ENCODE peak calls at places on chromosome 14, in ten cellular contexts. F, Q, N, R, S, D, E, T, B and H are unnamed samples.

GRCh38 chr14:54512393-54512792 is 2.7 kb downstream of the CGRRF1 start:
- DNase-seq in N (no peak), D (no peak), E (no peak), F (no peak), Q (peak; percentile 7), R (no peak), T (no peak), B (no peak), S (no peak), H (no peak)

GRCh38 chr14:70005281-70005805 is 126.1 kb downstream of the SMOC1 start:
- DNase-seq in E (no peak), Q (no peak), F (no peak), B (no peak), N (peak; percentile 51), D (no peak), S (no peak), T (no peak), R (no peak), H (no peak)

GRCh38 chr14:83632375-83632774 is 1897.6 kb upstream of the FLRT2 start:
- DNase-seq in Q (no peak), D (no peak), T (no peak), S (no peak), N (no peak), F (no peak), E (no peak), B (no peak), R (no peak), H (no peak)

GRCh38 chr14:101357559-101358319 is 203.6 kb upstream of the DIO3 start:
- DNase-seq in R (no peak), Q (no peak), T (no peak), N (no peak), F (no peak), B (no peak), E (no peak), D (peak; percentile 6), S (no peak), H (no peak)

GRCh38 chr14:96459851-96460250 is 42.3 kb upstream of the PAPOLA start:
- DNase-seq in D (no peak), B (no peak), N (no peak), Q (no peak), S (no peak), R (no peak), T (no peak), F (no peak), E (no peak), H (no peak)

GRCh38 chr14:33280646-33281045 is 342.0 kb downstream of the NPAS3 start:
- DNase-seq in F (no peak), Q (no peak), S (no peak), D (no peak), N (no peak), E (no peak), R (no peak), B (no peak), T (no peak), H (no peak)

GRCh38 chr14:90443161-90444076 is 46.6 kb downstream of the CALM1 start:
- DNase-seq in B (peak; percentile 45), R (no peak), F (no peak), Q (no peak), S (no peak), D (no peak), T (no peak), N (no peak), E (no peak), H (no peak)

GRCh38 chr14:88551936-88552565 is 2.8 kb downstream of the PTPN21 start:
- DNase-seq in S (no peak), R (peak; percentile 52), Q (peak; percentile 41), B (no peak), T (no peak), F (no peak), D (no peak), N (no peak), E (peak; percentile 61), H (peak; percentile 24)

GRCh38 chr14:68976160-68977067 is 2.7 kb downstream of the ACTN1 start:
- DNase-seq in B (peak; percentile 21), E (no peak), S (no peak), Q (peak; percentile 35), F (no peak), N (no peak), T (no peak), R (no peak), D (peak; percentile 64), H (no peak)

GRCh38 chr14:44149597-44149996 is 357.5 kb downstream of the FSCB start:
- DNase-seq in B (no peak), F (peak; percentile 43), T (no peak), R (peak; percentile 75), N (no peak), S (no peak), Q (no peak), E (no peak), D (no peak), H (no peak)
- TF ChIP-seq POLR2AphosphoS5 in B (no peak), F (no peak), T (no peak), R (no peak), N (no peak), S (no peak), Q (no peak), E (no peak), D (no peak), H (no peak)

DNA sequence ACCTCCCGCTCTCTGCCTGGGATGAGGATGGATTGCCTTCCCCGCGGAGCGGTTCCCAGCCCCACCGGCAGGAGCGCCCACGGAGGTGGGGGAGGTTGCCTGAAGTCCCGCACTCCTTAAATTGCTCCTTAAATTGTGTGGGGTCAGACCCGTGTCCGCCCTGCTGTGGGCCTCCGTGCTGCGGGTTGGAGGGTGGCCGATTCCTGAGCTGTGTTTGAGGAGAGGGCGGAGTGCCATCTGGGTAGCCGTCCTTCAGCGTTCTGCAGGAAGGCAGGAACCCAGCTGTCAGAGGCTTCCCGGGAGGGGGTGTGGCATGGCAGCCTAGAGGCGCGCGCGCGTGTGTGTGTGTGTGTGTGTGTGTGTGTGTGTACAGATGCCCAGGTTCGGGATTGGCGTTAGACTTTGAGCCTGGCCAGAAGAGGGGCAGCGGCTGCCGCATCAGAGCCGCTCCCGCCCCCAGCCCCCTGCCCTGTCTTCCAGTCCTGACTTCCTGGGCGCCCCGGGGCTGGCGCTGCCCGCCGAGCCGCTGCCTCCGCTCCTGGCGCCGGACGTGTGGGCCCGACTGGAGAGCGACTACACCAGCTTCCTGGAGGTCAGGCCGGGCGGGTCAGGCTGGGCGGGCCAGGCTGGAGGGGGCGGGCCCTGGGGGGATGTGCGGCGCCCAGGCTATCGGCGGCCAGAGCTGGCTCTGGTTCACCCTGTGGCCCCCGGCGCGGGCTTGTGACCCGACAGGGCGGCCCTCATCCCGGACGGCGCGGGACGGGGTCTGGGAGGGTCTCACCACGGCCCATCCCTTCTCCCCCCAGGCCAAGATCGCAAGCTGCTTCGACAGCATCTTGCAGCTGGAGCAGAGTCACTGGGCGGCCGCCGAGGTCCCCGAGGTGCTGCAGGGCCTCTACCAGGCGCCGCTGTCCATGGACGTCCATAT is 9.2 kb downstream of the EXOC3L4 start:
- DNase-seq in B (no peak), Q (no peak), D (no peak), N (peak; percentile 87), E (peak; percentile 92), S (no peak), T (no peak), R (peak; percentile 76), F (no peak), H (peak; percentile 61)
- TF ChIP-seq CTCF in B (no peak), Q (no peak), D (peak; percentile 24), N (no peak), E (no peak), S (no peak), T (no peak), R (no peak), F (no peak), H (no peak)

DNA sequence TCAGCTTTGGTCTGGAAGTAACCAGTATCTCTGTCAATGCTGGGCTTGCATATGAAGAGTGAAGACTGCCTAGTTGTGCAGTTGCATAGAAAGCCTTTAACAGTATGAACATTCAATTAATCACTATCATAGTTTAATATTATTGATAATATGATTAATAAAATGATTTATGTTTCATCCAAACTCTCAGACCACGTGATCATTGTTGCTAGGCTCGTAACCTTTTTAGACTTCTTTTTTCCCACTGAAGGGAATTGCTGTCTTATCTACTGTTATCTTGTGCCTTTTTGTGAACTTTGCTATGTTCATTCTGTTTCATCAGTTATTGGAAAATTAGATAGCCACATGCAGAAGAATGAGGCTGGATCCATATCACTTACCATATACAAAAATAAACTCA is 536.4 kb upstream of the NOVA1 start:
- DNase-seq in F (no peak), D (no peak), B (no peak), N (no peak), Q (no peak), R (no peak), S (no peak), E (no peak), T (no peak), H (no peak)
- H3K9me3 ChIP-seq in F (no peaks in the 10 kb centered on the region), D (no peaks in the 10 kb centered on the region), B (no peaks in the 10 kb centered on the region), N (no peaks in the 10 kb centered on the region), Q (no peaks in the 10 kb centered on the region), R (no peaks in the 10 kb centered on the region), S (no peaks in the 10 kb centered on the region), E (no peaks in the 10 kb centered on the region), T (no peaks in the 10 kb centered on the region), H (no peaks in the 10 kb centered on the region)

GRCh38 chr14:99774526-99775307 is 18.5 kb upstream of the EML1 start:
- DNase-seq in F (no peak), D (no peak), S (no peak), E (no peak), T (no peak), B (no peak), Q (no peak), N (peak; percentile 36), R (no peak), H (no peak)
- TF ChIP-seq POLR2AphosphoS5 in F (no peak), D (no peak), S (no peak), E (no peak), T (no peak), B (no peak), Q (no peak), N (peak; percentile 13), R (no peak), H (no peak)

GRCh38 chr14:36313898-36314297 is 6.5 kb downstream of the MBIP start:
- DNase-seq in Q (no peak), S (no peak), N (no peak), T (no peak), D (no peak), B (no peak), R (no peak), F (no peak), E (no peak), H (no peak)
- TF ChIP-seq CTCF in Q (no peak), S (peak; percentile 11), N (no peak), T (no peak), D (no peak), B (no peak), R (no peak), F (no peak), E (no peak), H (no peak)

GRCh38 chr14:25757364-25757763 is 707.4 kb upstream of the STXBP6 start:
- DNase-seq in E (no peak), T (no peak), D (no peak), F (no peak), B (no peak), R (peak; percentile 43), N (no peak), S (no peak), Q (no peak), H (no peak)
- H3K9me3 ChIP-seq in E (no peaks in the 10 kb centered on the region), T (no peaks in the 10 kb centered on the region), D (no peaks in the 10 kb centered on the region), F (peaks cover 6% of the 10 kb centered on the region), B (no peaks in the 10 kb centered on the region), R (no peaks in the 10 kb centered on the region), N (no peaks in the 10 kb centered on the region), S (no peaks in the 10 kb centered on the region), Q (peaks cover 2% of the 10 kb centered on the region), H (no peaks in the 10 kb centered on the region)